ENCODE peak calls at places on chromosomes 13 and 19, in four cellular contexts. K is GM23338, M is GM12892, L is Panc1. J is an unnamed sample.

GRCh38 chr19:34507414-34508067 is 26.0 kb downstream of the WTIP start:
- DNase-seq in M (no peak), K (no peak), L (no peak), J (no peak)

GRCh38 chr13:41156611-41157010 is 24.0 kb upstream of the KBTBD6 start:
- DNase-seq in K (no peak), M (no peak), L (no peak), J (no peak)

GRCh38 chr13:44198826-44199225 is 174.8 kb upstream of the SERP2 start:
- DNase-seq in K (no peak), L (no peak), M (no peak), J (no peak)

GRCh38 chr13:59447031-59447430 is 716.7 kb downstream of the DIAPH3 start:
- DNase-seq in M (no peak), L (no peak), K (no peak), J (no peak)

GRCh38 chr13:110875243-110875642 is 39.6 kb downstream of the ANKRD10 start:
- DNase-seq in M (no peak), L (no peak), K (no peak), J (no peak)

GRCh38 chr13:113785051-113786010 is 26.3 kb downstream of the TMEM255B start:
- DNase-seq in M (no peak), L (peak), K (no peak), J (no peak)

GRCh38 chr19:45125975-45126493 is 33.1 kb downstream of the PPP1R37 start:
- DNase-seq in K (peak), M (no peak), L (peak), J (peak)

GRCh38 chr13:41942462-41943094 is 18.3 kb downstream of the VWA8 start:
- DNase-seq in L (no peak), K (peak), M (no peak), J (no peak)

GRCh38 chr13:101309014-101309619 is 107.2 kb downstream of the NALCN start:
- DNase-seq in M (no peak), L (no peak), K (no peak), J (no peak)

GRCh38 chr19:38409631-38410133 is 6.8 kb downstream of the FAM98C start:
- DNase-seq in M (no peak), K (no peak), L (no peak), J (no peak)

GRCh38 chr19:35476149-35476548 is 14.1 kb downstream of the KRTDAP start:
- DNase-seq in L (no peak), M (no peak), K (peak), J (no peak)

GRCh38 chr13:98997738-98998641 is 20.1 kb upstream of the DOCK9 start:
- DNase-seq in L (no peak), M (no peak), K (no peak), J (no peak)

GRCh38 chr13:74289130-74289529 is 154.9 kb upstream of the KLF12 start:
- DNase-seq in K (no peak), L (no peak), M (no peak), J (no peak)

GRCh38 chr19:47183579-47183978 is 47.4 kb downstream of the BBC3 start:
- DNase-seq in K (no peak), M (no peak), L (no peak), J (no peak)

GRCh38 chr13:39565036-39565949 is 37.7 kb downstream of the LHFPL6 start:
- DNase-seq in K (peak), L (peak), M (no peak), J (no peak)

GRCh38 chr13:31310356-31310755 is 110.6 kb downstream of the B3GLCT start:
- DNase-seq in M (no peak), K (no peak), L (no peak), J (no peak)

GRCh38 chr19:50024719-50025021 is 502 bp downstream of the VRK3 start:
- DNase-seq in K (no peak), L (no peak), M (no peak), J (no peak)

GRCh38 chr13:113592571-113592970 is 8.0 kb downstream of the TFDP1 start:
- DNase-seq in M (no peak), K (no peak), L (no peak), J (peak)

GRCh38 chr19:55376381-55376933 is at the start of gene TMEM190:
- DNase-seq in M (no peak), L (no peak), K (peak), J (no peak)

GRCh38 chr13:24254151-24254810 is 55.1 kb upstream of the C1QTNF9 start:
- DNase-seq in M (no peak), K (no peak), L (no peak), J (no peak)

GRCh38 chr13:71712988-71713653 is 153.9 kb downstream of the DACH1 start:
- DNase-seq in M (no peak), K (peak), L (no peak), J (no peak)

GRCh38 chr19:17389288-17389687 is 4.7 kb downstream of the CCDC194 start:
- DNase-seq in L (no peak), M (no peak), K (no peak), J (no peak)

GRCh38 chr13:31246918-31247317 is 47.1 kb downstream of the B3GLCT start:
- DNase-seq in K (no peak), M (no peak), L (no peak), J (no peak)

GRCh38 chr13:114309806-114310410 is 4.4 kb upstream of the CHAMP1 start:
- DNase-seq in M (no peak), L (no peak), K (peak), J (no peak)

DNA sequence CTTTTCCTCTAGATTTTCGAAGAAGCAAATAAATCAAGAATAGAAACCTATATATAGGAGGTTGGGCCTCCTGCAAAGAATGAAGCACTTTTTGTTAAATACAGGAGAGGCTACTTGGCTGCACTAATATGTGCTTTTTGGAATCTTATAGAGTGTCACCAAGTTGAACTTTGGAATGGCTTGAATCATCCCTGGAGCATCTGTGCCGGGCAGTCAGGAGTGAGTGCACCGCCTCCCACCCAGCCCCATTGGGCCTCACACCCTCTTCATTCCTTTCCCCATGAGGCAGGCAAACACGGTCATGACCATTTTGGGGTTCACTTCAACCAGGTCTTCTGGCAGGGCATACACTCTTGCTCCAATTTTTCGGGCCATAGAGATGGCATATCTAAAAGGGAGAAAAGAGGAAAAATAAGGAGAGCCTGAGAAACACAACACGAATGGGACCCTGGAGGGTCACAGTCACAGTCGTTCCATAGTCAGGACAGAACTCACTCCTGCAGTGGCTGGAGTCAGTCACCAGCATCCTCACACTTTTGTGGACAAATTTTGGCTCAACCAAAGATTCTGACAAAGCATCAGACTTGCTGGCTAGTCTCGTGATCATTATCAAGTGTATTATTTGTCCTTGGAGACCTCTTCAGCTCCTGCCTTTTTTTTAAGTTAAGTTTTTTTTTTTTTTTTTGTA is 22.6 kb upstream of the CPB2 start:
- DNase-seq in M (no peak), L (no peak), K (no peak), J (no peak)
- TF ChIP-seq POLR2AphosphoS5 in M (peak), L (no peak), K (no peak), J (no peak)

DNA sequence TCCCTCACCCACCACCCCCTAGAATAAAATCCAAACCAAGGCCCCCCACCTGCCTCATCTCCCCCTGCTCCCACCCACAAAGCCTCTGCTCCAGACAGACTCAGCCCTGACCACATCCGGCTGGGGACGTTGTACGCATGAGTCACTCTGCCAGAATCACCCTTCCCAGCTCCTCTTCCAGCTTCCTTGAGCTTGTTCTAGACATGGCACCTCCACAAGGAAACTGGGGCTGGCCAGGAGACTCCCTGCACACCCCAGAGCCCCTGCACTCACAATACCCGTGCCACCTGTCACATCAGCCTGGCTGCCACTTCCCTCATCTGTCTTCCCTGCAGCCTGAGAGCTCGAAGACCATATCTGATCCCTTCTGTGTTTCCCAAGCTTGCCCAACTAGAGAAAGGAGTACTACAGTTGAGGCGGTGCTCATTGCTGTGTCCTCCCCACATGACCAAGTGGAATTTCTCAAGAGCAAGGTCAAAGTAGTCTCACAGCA is 9.7 kb downstream of the DEDD2 start:
- DNase-seq in L (no peak), M (no peak), K (no peak), J (no peak)
- TF ChIP-seq POLR2AphosphoS5 in L (no peak), M (no peak), K (no peak), J (no peak)

DNA sequence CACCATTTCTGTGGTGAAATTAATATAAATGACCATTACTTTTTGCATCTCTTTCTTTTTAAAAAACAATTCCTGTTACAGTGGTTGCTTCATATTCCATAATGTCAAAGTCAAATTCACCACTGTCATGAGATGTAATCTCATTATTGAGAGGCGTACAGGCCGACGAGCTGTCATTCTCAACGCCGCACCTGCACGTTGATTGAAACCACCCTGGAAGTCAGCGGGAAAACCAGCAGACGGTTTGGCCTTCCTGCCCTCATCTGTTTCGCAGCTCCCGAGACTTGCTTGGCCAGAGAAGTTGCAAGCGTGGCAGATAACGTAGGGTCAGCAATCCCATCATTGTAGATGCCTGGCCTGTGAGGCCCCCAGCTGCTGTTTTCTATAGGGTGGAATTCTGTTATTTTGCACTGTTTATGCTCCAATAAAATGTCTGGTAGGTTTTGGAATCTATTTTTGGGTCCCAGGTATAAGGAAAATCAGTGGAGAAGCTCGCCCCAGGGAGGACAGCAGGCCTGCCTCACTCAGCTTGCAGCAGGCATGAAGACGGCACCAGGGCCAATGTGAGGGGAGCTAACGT is 153.4 kb downstream of the SOX1 start:
- DNase-seq in L (no peak), M (no peak), K (no peak), J (no peak)
- TF ChIP-seq POLR2AphosphoS5 in L (no peak), M (no peak), K (no peak), J (no peak)

DNA sequence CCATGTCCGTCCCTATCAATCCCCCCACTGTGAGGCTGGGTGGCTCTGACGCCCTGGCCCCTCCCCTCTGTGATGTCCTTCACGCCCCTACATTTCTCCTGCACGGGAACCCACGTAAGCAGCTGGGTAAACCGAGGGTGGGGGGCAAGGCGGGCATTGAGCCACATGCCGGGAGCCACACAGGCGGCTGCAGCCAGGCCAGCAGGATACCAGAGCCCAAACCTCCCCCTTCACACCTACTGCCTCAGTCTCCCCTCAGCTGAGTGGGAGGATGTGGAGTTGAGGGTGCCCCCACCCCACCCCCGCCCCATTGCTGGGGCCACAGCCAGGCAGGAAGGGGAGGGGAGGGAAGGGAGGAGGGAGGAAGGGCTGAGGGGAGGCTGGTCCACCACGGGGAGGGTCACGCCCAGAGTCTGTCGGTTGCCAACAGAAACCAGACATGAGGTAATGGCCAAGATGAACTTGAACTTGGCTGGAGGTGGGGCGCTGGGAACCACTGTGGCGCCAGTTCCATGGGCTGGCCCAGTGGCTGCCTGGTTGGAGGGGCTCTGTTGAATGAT is 20.9 kb downstream of the SMIM24 start:
- DNase-seq in K (peak), L (no peak), M (no peak), J (peak)
- TF ChIP-seq POLR2AphosphoS5 in K (no peak), L (no peak), M (no peak), J (peak)

DNA sequence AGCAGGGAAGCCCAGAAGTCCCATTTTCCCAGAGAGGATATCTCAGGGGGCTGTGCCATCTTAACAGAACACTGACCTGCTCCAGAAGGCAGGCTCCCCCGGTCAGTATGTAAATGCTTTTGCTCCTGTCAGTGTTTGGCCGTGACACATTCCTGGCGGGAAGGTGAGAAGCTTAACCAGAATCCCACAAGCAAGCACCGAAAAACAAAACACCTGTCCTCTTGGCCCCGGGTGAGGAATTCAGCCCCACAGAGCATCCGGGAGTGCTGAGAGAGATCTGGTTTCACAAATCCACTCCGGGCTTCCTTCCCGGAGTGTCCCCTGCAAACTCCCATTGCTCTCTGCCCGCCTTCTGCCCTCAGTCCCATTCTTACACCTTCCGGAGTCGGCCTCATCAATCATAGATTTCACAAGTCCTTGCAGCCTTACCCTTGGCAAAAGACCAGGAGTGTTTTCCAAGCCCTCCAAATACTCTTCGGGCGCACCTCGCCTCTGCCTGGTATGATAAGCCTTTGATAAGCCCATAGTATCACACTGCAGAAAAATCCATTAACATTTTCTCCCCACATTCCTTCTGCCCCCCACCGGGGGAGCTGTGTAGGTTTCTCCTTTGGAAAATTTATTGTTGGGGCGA is 12.2 kb downstream of the TPM4 start:
- DNase-seq in M (no peak), K (no peak), L (no peak), J (no peak)
- TF ChIP-seq POLR2AphosphoS5 in M (peak), K (no peak), L (no peak), J (peak)

GRCh38 chr19:29533578-29534544 is 8.1 kb downstream of the VSTM2B start:
- DNase-seq in M (no peak), K (no peak), L (no peak), J (no peak)

GRCh38 chr19:29530549-29531457 is 5.0 kb downstream of the VSTM2B start:
- DNase-seq in K (peak), M (no peak), L (no peak), J (no peak)

GRCh38 chr19:29532097-29532496 is 6.3 kb downstream of the VSTM2B start:
- DNase-seq in L (no peak), M (no peak), K (peak), J (no peak)

GRCh38 chr19:29531458-29532025 is 5.7 kb downstream of the VSTM2B start:
- DNase-seq in M (no peak), K (no peak), L (no peak), J (no peak)

GRCh38 chr19:29532956-29533355 is 7.2 kb downstream of the VSTM2B start:
- DNase-seq in K (no peak), L (no peak), M (no peak), J (no peak)
- TF ChIP-seq POLR2AphosphoS5 in K (no peak), L (no peak), M (no peak), J (no peak)

DNA sequence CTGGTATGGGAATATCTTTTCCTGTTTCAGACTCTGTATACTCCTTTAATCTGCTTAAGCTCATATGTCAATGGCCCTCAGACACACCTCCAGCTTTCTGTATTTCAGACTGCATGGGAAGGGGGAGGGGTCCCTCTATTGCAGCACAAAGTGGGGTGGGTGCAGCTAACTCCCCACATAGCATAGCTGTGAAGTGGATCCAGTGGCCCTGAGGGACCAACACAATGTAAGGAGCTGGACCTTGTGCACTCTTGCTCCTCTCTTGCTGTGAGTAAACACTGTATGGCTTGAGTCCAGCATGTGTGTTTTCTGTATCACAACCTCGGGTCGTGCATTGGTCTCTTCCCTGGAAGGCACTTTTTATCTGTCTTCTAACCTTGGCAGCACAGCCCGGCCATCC is 669.9 kb downstream of the PCDH9 start:
- DNase-seq in L (no peak), M (no peak), K (no peak), J (no peak)
- TF ChIP-seq POLR2AphosphoS5 in L (no peak), M (no peak), K (no peak), J (no peak)

GRCh38 chr19:10100163-10100785 is 2.2 kb downstream of the ANGPTL6 start:
- DNase-seq in K (no peak), M (no peak), L (no peak), J (no peak)

GRCh38 chr19:10105241-10106099 is 692 bp upstream of the PPAN start:
- DNase-seq in K (no peak), M (no peak), L (no peak), J (peak)

GRCh38 chr19:10104665-10105221 is 1.4 kb upstream of the PPAN start:
- DNase-seq in K (no peak), M (no peak), L (no peak), J (peak)

GRCh38 chr19:10104130-10104513 is 1.6 kb upstream of the ANGPTL6 start:
- DNase-seq in M (no peak), K (no peak), L (no peak), J (no peak)

DNA sequence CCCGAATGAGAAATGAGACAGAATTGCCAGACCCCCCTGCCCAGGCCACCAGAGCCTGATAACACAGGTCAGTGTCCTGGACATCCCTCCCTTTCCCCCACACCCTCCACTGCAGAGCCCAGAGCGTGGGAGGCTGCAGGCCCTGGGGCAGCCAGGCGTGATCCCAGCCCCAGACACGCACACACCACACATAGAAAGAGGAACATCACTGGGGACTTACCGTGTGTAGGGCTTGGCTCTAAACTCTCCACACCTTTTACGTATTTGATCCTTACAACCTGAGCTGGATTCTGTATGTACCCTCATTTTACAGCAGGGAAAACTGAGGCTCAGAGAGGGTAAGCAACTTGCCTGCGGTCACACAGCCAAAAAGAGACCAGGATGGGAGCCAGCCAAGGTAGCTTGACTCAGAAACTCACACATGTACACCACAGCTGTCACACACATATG is 334 bp upstream of the ANGPTL6 start:
- DNase-seq in M (no peak), K (no peak), L (no peak), J (no peak)
- TF ChIP-seq POLR2AphosphoS5 in M (no peak), K (no peak), L (no peak), J (no peak)

DNA sequence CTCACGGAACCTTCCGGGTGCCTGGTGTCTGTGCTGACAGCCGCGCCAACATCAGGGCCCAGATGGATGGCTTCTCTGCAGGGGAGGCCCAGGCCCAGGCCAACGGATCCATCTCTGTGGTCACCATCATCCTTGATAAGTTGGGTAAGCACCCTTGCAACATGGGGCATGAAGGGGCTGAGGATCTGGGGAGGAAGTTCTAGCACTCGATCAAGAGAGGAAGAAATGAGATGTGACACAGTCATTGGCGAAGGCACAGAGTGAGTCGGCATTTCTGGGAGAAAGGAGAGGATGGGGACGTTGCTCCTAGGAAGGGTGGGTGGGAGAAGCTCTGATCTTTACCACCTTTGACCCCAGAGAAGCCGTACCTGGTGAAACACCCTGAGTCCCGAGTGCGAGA is 4.4 kb downstream of the CILP2 start:
- DNase-seq in M (no peak), K (no peak), L (no peak), J (no peak)
- TF ChIP-seq POLR2AphosphoS5 in M (no peak), K (no peak), L (no peak), J (no peak)

DNA sequence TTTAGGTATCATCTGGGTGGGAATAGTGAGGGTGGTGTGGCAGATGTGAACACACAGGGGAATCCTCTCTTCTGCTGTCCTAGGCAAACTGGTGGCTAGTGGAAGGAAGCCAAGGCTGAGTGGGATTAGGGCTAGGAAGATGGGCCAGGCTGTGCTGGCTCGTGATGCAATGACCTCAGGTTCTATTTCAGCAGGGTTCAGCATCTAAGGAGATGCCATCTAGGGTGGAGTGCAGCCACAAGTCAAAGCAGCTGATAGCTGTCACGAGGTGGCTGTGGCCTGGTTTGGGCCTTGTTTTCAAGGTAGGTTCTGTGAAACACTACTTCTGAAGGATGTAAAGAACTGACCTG is 21.6 kb downstream of the ARL11 start:
- DNase-seq in L (no peak), M (no peak), K (no peak), J (no peak)
- TF ChIP-seq POLR2AphosphoS5 in L (no peak), M (no peak), K (no peak), J (no peak)